ENCODE peak calls at places on chromosomes 11 and 22, in ten cellular contexts. One of them, this sample, is unnamed.

GRCh38 chr22:21641417-21641794 is 696 bp upstream of the SDF2L1 start:
- DNase-seq in activated CD4-positive, alpha-beta T cell treated with anti-CD3 and anti-CD28 coated beads, Interleukin-2, amount 50 U/mL, for 48 hours: no peak
- DNase-seq in SK-N-DZ: peak; percentile 74
- DNase-seq in H7: peak; percentile 76
- DNase-seq in D721Med: no peak
- DNase-seq in Caco-2: peak; percentile 69
- DNase-seq in iPS DF 19.7: no peak
- DNase-seq in caudate nucleus: no peak
- DNase-seq in NCI-H1417: peak; percentile 74
- DNase-seq in NCI-H526: no peak
- DNase-seq in this sample: no peak

GRCh38 chr11:126548576-126549272 is 193.2 kb downstream of the ST3GAL4 start:
- DNase-seq in activated CD4-positive, alpha-beta T cell treated with anti-CD3 and anti-CD28 coated beads, Interleukin-2, amount 50 U/mL, for 48 hours: no peak
- DNase-seq in SK-N-DZ: no peak
- DNase-seq in H7: no peak
- DNase-seq in D721Med: no peak
- DNase-seq in Caco-2: no peak
- DNase-seq in iPS DF 19.7: no peak
- DNase-seq in caudate nucleus: peak; percentile 33
- DNase-seq in NCI-H1417: no peak
- DNase-seq in NCI-H526: no peak
- DNase-seq in this sample: no peak

GRCh38 chr22:40890881-40891280 is 29.0 kb upstream of the DNAJB7 start:
- DNase-seq in activated CD4-positive, alpha-beta T cell treated with anti-CD3 and anti-CD28 coated beads, Interleukin-2, amount 50 U/mL, for 48 hours: no peak
- DNase-seq in SK-N-DZ: no peak
- DNase-seq in H7: no peak
- DNase-seq in D721Med: no peak
- DNase-seq in Caco-2: no peak
- DNase-seq in iPS DF 19.7: no peak
- DNase-seq in caudate nucleus: no peak
- DNase-seq in NCI-H1417: no peak
- DNase-seq in NCI-H526: no peak
- DNase-seq in this sample: no peak

GRCh38 chr11:64686466-64687175 is 36.4 kb downstream of the NRXN2 start:
- DNase-seq in activated CD4-positive, alpha-beta T cell treated with anti-CD3 and anti-CD28 coated beads, Interleukin-2, amount 50 U/mL, for 48 hours: no peak
- DNase-seq in SK-N-DZ: no peak
- DNase-seq in H7: no peak
- DNase-seq in D721Med: no peak
- DNase-seq in Caco-2: no peak
- DNase-seq in iPS DF 19.7: no peak
- DNase-seq in caudate nucleus: no peak
- DNase-seq in NCI-H1417: no peak
- DNase-seq in NCI-H526: no peak
- DNase-seq in this sample: no peak

GRCh38 chr11:47950396-47950795 is 30.0 kb upstream of the PTPRJ start:
- DNase-seq in activated CD4-positive, alpha-beta T cell treated with anti-CD3 and anti-CD28 coated beads, Interleukin-2, amount 50 U/mL, for 48 hours: peak; percentile 53
- DNase-seq in SK-N-DZ: no peak
- DNase-seq in H7: no peak
- DNase-seq in D721Med: no peak
- DNase-seq in Caco-2: no peak
- DNase-seq in iPS DF 19.7: no peak
- DNase-seq in caudate nucleus: no peak
- DNase-seq in NCI-H1417: no peak
- DNase-seq in NCI-H526: no peak
- DNase-seq in this sample: no peak

GRCh38 chr11:64564947-64565889 is 25.8 kb upstream of the SLC22A12 start:
- DNase-seq in activated CD4-positive, alpha-beta T cell treated with anti-CD3 and anti-CD28 coated beads, Interleukin-2, amount 50 U/mL, for 48 hours: no peak
- DNase-seq in SK-N-DZ: peak; percentile 60
- DNase-seq in H7: peak; percentile 93
- DNase-seq in D721Med: no peak
- DNase-seq in Caco-2: peak; percentile 75
- DNase-seq in iPS DF 19.7: no peak
- DNase-seq in caudate nucleus: no peak
- DNase-seq in NCI-H1417: no peak
- DNase-seq in NCI-H526: no peak
- DNase-seq in this sample: no peak

GRCh38 chr11:47617417-47617809 is 23.2 kb upstream of the C1QTNF4 start:
- DNase-seq in activated CD4-positive, alpha-beta T cell treated with anti-CD3 and anti-CD28 coated beads, Interleukin-2, amount 50 U/mL, for 48 hours: no peak
- DNase-seq in SK-N-DZ: no peak
- DNase-seq in H7: no peak
- DNase-seq in D721Med: no peak
- DNase-seq in Caco-2: no peak
- DNase-seq in iPS DF 19.7: no peak
- DNase-seq in caudate nucleus: no peak
- DNase-seq in NCI-H1417: no peak
- DNase-seq in NCI-H526: no peak
- DNase-seq in this sample: no peak

GRCh38 chr22:42655693-42656092 is 6.5 kb upstream of the CYB5R3 start:
- DNase-seq in activated CD4-positive, alpha-beta T cell treated with anti-CD3 and anti-CD28 coated beads, Interleukin-2, amount 50 U/mL, for 48 hours: no peak
- DNase-seq in SK-N-DZ: no peak
- DNase-seq in H7: peak; percentile 28
- DNase-seq in D721Med: no peak
- DNase-seq in Caco-2: no peak
- DNase-seq in iPS DF 19.7: no peak
- DNase-seq in caudate nucleus: no peak
- DNase-seq in NCI-H1417: peak; percentile 78
- DNase-seq in NCI-H526: peak; percentile 97
- DNase-seq in this sample: no peak

GRCh38 chr22:33853200-33854097 is 66.8 kb downstream of the LARGE1 start:
- DNase-seq in activated CD4-positive, alpha-beta T cell treated with anti-CD3 and anti-CD28 coated beads, Interleukin-2, amount 50 U/mL, for 48 hours: no peak
- DNase-seq in SK-N-DZ: no peak
- DNase-seq in H7: peak; percentile 57
- DNase-seq in D721Med: no peak
- DNase-seq in Caco-2: no peak
- DNase-seq in iPS DF 19.7: no peak
- DNase-seq in caudate nucleus: peak; percentile 17
- DNase-seq in NCI-H1417: peak; percentile 83
- DNase-seq in NCI-H526: peak; percentile 96
- DNase-seq in this sample: peak; percentile 47

GRCh38 chr11:61955031-61955415 is 4.9 kb downstream of the BEST1 start:
- DNase-seq in activated CD4-positive, alpha-beta T cell treated with anti-CD3 and anti-CD28 coated beads, Interleukin-2, amount 50 U/mL, for 48 hours: no peak
- DNase-seq in SK-N-DZ: peak; percentile 65
- DNase-seq in H7: peak; percentile 94
- DNase-seq in D721Med: no peak
- DNase-seq in Caco-2: peak; percentile 67
- DNase-seq in iPS DF 19.7: no peak
- DNase-seq in caudate nucleus: no peak
- DNase-seq in NCI-H1417: peak; percentile 68
- DNase-seq in NCI-H526: peak; percentile 21
- DNase-seq in this sample: no peak

GRCh38 chr11:69327741-69328191 is 33.8 kb downstream of the MYEOV start:
- DNase-seq in activated CD4-positive, alpha-beta T cell treated with anti-CD3 and anti-CD28 coated beads, Interleukin-2, amount 50 U/mL, for 48 hours: no peak
- DNase-seq in SK-N-DZ: no peak
- DNase-seq in H7: peak; percentile 8
- DNase-seq in D721Med: no peak
- DNase-seq in Caco-2: peak; percentile 32
- DNase-seq in iPS DF 19.7: no peak
- DNase-seq in caudate nucleus: no peak
- DNase-seq in NCI-H1417: no peak
- DNase-seq in NCI-H526: no peak
- DNase-seq in this sample: no peak

GRCh38 chr11:17354070-17354924 is 2.7 kb downstream of the NCR3LG1 start:
- DNase-seq in activated CD4-positive, alpha-beta T cell treated with anti-CD3 and anti-CD28 coated beads, Interleukin-2, amount 50 U/mL, for 48 hours: peak; percentile 76
- DNase-seq in SK-N-DZ: peak; percentile 82
- DNase-seq in H7: peak; percentile 73
- DNase-seq in D721Med: no peak
- DNase-seq in Caco-2: peak; percentile 75
- DNase-seq in iPS DF 19.7: no peak
- DNase-seq in caudate nucleus: peak; percentile 16
- DNase-seq in NCI-H1417: peak; percentile 78
- DNase-seq in NCI-H526: peak; percentile 66
- DNase-seq in this sample: peak; percentile 29

GRCh38 chr11:60880635-60881282 is 13.4 kb downstream of the ZP1 start:
- DNase-seq in activated CD4-positive, alpha-beta T cell treated with anti-CD3 and anti-CD28 coated beads, Interleukin-2, amount 50 U/mL, for 48 hours: no peak
- DNase-seq in SK-N-DZ: no peak
- DNase-seq in H7: no peak
- DNase-seq in D721Med: no peak
- DNase-seq in Caco-2: no peak
- DNase-seq in iPS DF 19.7: no peak
- DNase-seq in caudate nucleus: no peak
- DNase-seq in NCI-H1417: peak; percentile 66
- DNase-seq in NCI-H526: no peak
- DNase-seq in this sample: no peak

GRCh38 chr22:25536578-25536977 is 27.9 kb upstream of the GRK3 start:
- DNase-seq in activated CD4-positive, alpha-beta T cell treated with anti-CD3 and anti-CD28 coated beads, Interleukin-2, amount 50 U/mL, for 48 hours: no peak
- DNase-seq in SK-N-DZ: no peak
- DNase-seq in H7: no peak
- DNase-seq in D721Med: no peak
- DNase-seq in Caco-2: no peak
- DNase-seq in iPS DF 19.7: no peak
- DNase-seq in caudate nucleus: no peak
- DNase-seq in NCI-H1417: no peak
- DNase-seq in NCI-H526: no peak
- DNase-seq in this sample: no peak

GRCh38 chr11:118230088-118230487 is 5.3 kb upstream of the JAML start:
- DNase-seq in activated CD4-positive, alpha-beta T cell treated with anti-CD3 and anti-CD28 coated beads, Interleukin-2, amount 50 U/mL, for 48 hours: no peak
- DNase-seq in SK-N-DZ: no peak
- DNase-seq in H7: no peak
- DNase-seq in D721Med: no peak
- DNase-seq in Caco-2: no peak
- DNase-seq in iPS DF 19.7: no peak
- DNase-seq in caudate nucleus: no peak
- DNase-seq in NCI-H1417: no peak
- DNase-seq in NCI-H526: no peak
- DNase-seq in this sample: no peak

This sample was measured in GM12891.